ENCODE peak calls at places on chromosome 12, in four cellular contexts. Z is foreskin fibroblast, R is GM20000, J is esophagus squamous epithelium. A is an unnamed sample.

GRCh38 chr12:76519538-76519937 is 40.0 kb downstream of the OSBPL8 start:
- DNase-seq in Z (no peak), R (peak; percentile 9), J (no peak), A (no peak)

GRCh38 chr12:77947326-77947725 is 116.6 kb downstream of the NAV3 start:
- DNase-seq in Z (peak; percentile 45), R (no peak), J (no peak), A (no peak)

GRCh38 chr12:93468008-93468371 is 676 bp downstream of the MRPL42 start:
- DNase-seq in Z (no peak), R (no peak), J (no peak), A (no peak)

GRCh38 chr12:93738199-93739058 is 61.3 kb downstream of the CRADD start:
- DNase-seq in Z (no peak), R (no peak), J (no peak), A (no peak)

GRCh38 chr12:15192721-15193120 is 28.5 kb downstream of the RERG start:
- DNase-seq in Z (no peak), R (no peak), J (no peak), A (no peak)

GRCh38 chr12:121260091-121260490 is 36.4 kb downstream of the CAMKK2 start:
- DNase-seq in Z (no peak), R (no peak), J (no peak), A (no peak)

GRCh38 chr12:27525373-27525772 is 1.4 kb downstream of the PPFIBP1 start:
- DNase-seq in Z (peak; percentile 73), R (no peak), J (no peak), A (peak; percentile 64)

GRCh38 chr12:107775093-107775721 is 703 bp downstream of the ASCL4 start:
- DNase-seq in Z (no peak), R (no peak), J (no peak), A (no peak)

GRCh38 chr12:104605685-104606084 is 148.9 kb downstream of the CHST11 start:
- DNase-seq in Z (no peak), R (no peak), J (no peak), A (no peak)

GRCh38 chr12:37672655-37673260 is 643.8 kb upstream of the ALG10B start:
- DNase-seq in Z (no peak), R (no peak), J (no peak), A (no peak)

GRCh38 chr12:74415633-74416032 is 122.0 kb upstream of the ATXN7L3B start:
- DNase-seq in Z (peak; percentile 0), R (no peak), J (no peak), A (no peak)

GRCh38 chr12:41532072-41532471 is 344.0 kb downstream of the PDZRN4 start:
- DNase-seq in Z (no peak), R (no peak), J (no peak), A (no peak)

GRCh38 chr12:131676544-131676943 is 34.3 kb upstream of the SFSWAP start:
- DNase-seq in Z (no peak), R (no peak), J (no peak), A (no peak)

GRCh38 chr12:75991753-75992152 is 39.8 kb downstream of the PHLDA1 start:
- DNase-seq in Z (no peak), R (no peak), J (no peak), A (no peak)